ENCODE peak calls at places on chromosomes 16 and 17, in six cellular contexts. M is HCT116, S is HepG2, O is T47D, D is GM12878, R is K562. Q is an unnamed sample.

GRCh38 chr17:57555636-57556175 is 189.4 kb downstream of the CCDC182 start:
- DNase-seq in O (no peak), M (no peak), D (no peak), S (no peak), R (no peak), Q (no peak)

GRCh38 chr16:51839697-51840462 is 688.8 kb upstream of the SALL1 start:
- DNase-seq in D (no peak), O (no peak), S (peak; percentile 15), M (no peak), R (no peak), Q (no peak)

GRCh38 chr17:80938556-80938955 is 53.1 kb upstream of the CHMP6 start:
- DNase-seq in S (no peak), O (no peak), M (no peak), R (no peak), D (no peak), Q (no peak)

GRCh38 chr16:20904507-20905079 is 4.0 kb downstream of the LYRM1 start:
- DNase-seq in O (peak; percentile 44), S (peak; percentile 40), M (peak; percentile 85), D (peak; percentile 49), R (no peak), Q (no peak)

GRCh38 chr16:12340151-12340733 is 363.7 kb downstream of the SNX29 start:
- DNase-seq in S (peak; percentile 74), D (no peak), O (peak; percentile 74), R (peak; percentile 61), M (peak; percentile 55), Q (no peak)

GRCh38 chr17:58403312-58403711 is 14.0 kb downstream of the RNF43 start:
- DNase-seq in D (no peak), R (no peak), S (no peak), M (no peak), O (no peak), Q (no peak)

GRCh38 chr17:71163121-71163812 is 957.6 kb upstream of the SOX9 start:
- DNase-seq in O (peak; percentile 37), D (no peak), S (no peak), M (no peak), R (no peak), Q (no peak)

GRCh38 chr17:75343007-75343406 is 53.8 kb upstream of the SLC25A19 start:
- DNase-seq in R (no peak), O (no peak), D (no peak), M (no peak), S (no peak), Q (no peak)

GRCh38 chr16:89711601-89712475 is 8.9 kb downstream of the VPS9D1 start:
- DNase-seq in O (peak; percentile 90), M (peak; percentile 73), D (no peak), S (no peak), R (peak; percentile 98), Q (peak; percentile 100)

GRCh38 chr17:51439395-51440229 is 179.3 kb downstream of the UTP18 start:
- DNase-seq in R (no peak), O (no peak), M (no peak), S (no peak), D (no peak), Q (no peak)

GRCh38 chr16:68707341-68708152 is 29.5 kb upstream of the CDH1 start:
- DNase-seq in S (peak; percentile 81), D (no peak), R (peak; percentile 67), O (peak; percentile 42), M (peak; percentile 64), Q (no peak)

GRCh38 chr17:32803544-32803943 is 73.4 kb downstream of the MYO1D start:
- DNase-seq in M (no peak), R (no peak), S (no peak), O (no peak), D (no peak), Q (no peak)

GRCh38 chr16:30774367-30775130 is 12.4 kb downstream of the RNF40 start:
- DNase-seq in R (no peak), O (no peak), D (no peak), S (no peak), M (no peak), Q (no peak)

GRCh38 chr16:54228325-54228724 is 58.3 kb downstream of the IRX3 start:
- DNase-seq in D (no peak), R (no peak), M (no peak), O (no peak), S (no peak), Q (no peak)

GRCh38 chr17:72467841-72468653 is 347.2 kb downstream of the SOX9 start:
- DNase-seq in S (no peak), M (no peak), R (no peak), D (no peak), O (peak; percentile 70), Q (no peak)

GRCh38 chr16:67857547-67858233 is 10.2 kb upstream of the CENPT start:
- DNase-seq in O (peak; percentile 62), S (peak; percentile 96), M (no peak), R (peak; percentile 66), D (no peak), Q (no peak)

GRCh38 chr17:45123930-45124796 is 8.2 kb downstream of the PLCD3 start:
- DNase-seq in R (peak; percentile 82), D (no peak), S (peak; percentile 86), M (peak; percentile 69), O (peak; percentile 80), Q (peak; percentile 80)

GRCh38 chr17:41973457-41973856 is 6.9 kb downstream of the CNP start:
- DNase-seq in S (no peak), D (no peak), O (no peak), M (no peak), R (no peak), Q (no peak)

GRCh38 chr17:17426184-17426583 is 50.6 kb upstream of the MED9 start:
- DNase-seq in S (no peak), D (no peak), O (no peak), R (no peak), M (no peak), Q (no peak)

GRCh38 chr17:35368086-35368824 is 5.2 kb downstream of the SLFN11 start:
- DNase-seq in M (no peak), D (peak; percentile 75), O (no peak), S (no peak), R (no peak), Q (no peak)

GRCh38 chr17:28878981-28879380 is 18.6 kb downstream of the FLOT2 start:
- DNase-seq in D (no peak), R (peak; percentile 86), S (peak; percentile 57), M (peak; percentile 67), O (peak; percentile 91), Q (peak; percentile 52)

GRCh38 chr17:70169707-70170597 is 620 bp downstream of the KCNJ2 start:
- DNase-seq in D (no peak), S (no peak), R (no peak), O (no peak), M (no peak), Q (no peak)

GRCh38 chr16:2751577-2752034 is 832 bp upstream of the SRRM2 start:
- DNase-seq in D (no peak), M (peak; percentile 60), R (no peak), O (peak; percentile 39), S (peak; percentile 83), Q (peak; percentile 89)

GRCh38 chr16:66516808-66517585 is 32.9 kb downstream of the TK2 start:
- DNase-seq in M (peak; percentile 94), O (peak; percentile 63), S (peak; percentile 100), D (peak; percentile 98), R (peak; percentile 95), Q (peak; percentile 66)

GRCh38 chr17:6473128-6473767 is 29.0 kb downstream of the PIMREG start:
- DNase-seq in R (peak; percentile 73), O (peak; percentile 69), S (peak; percentile 50), D (no peak), M (peak; percentile 40), Q (peak; percentile 92)
- TF ChIP-seq JUND in R (no peak), O (no peak), S (no peak), D (no peak), M (no peak), Q (no peak)

GRCh38 chr16:3935921-3936320 is 55.4 kb upstream of the CREBBP start:
- DNase-seq in S (no peak), O (no peak), R (no peak), D (no peak), M (no peak), Q (no peak)
- TF ChIP-seq JUND in S (no peak), O (no peak), R (no peak), D (no peak), M (no peak), Q (no peak)

GRCh38 chr17:76710863-76711611 is at the start of gene MXRA7:
- DNase-seq in D (no peak), M (no peak), R (peak; percentile 93), S (no peak), O (peak; percentile 61), Q (peak; percentile 97)

GRCh38 chr17:76706817-76707216 is 3.9 kb downstream of the MXRA7 start:
- DNase-seq in M (no peak), R (no peak), D (no peak), O (no peak), S (no peak), Q (no peak)

GRCh38 chr17:76709077-76709950 is 1.5 kb downstream of the MXRA7 start:
- DNase-seq in O (no peak), S (peak; percentile 41), R (no peak), M (no peak), D (no peak), Q (peak; percentile 82)

GRCh38 chr17:76704799-76705198 is 6.0 kb downstream of the MXRA7 start:
- DNase-seq in R (no peak), M (no peak), D (no peak), S (no peak), O (no peak), Q (no peak)

GRCh38 chr17:76707985-76708807 is 2.6 kb downstream of the MXRA7 start:
- DNase-seq in S (peak; percentile 41), D (no peak), R (peak; percentile 63), M (no peak), O (no peak), Q (peak; percentile 52)
- TF ChIP-seq JUND in S (no peak), D (no peak), R (no peak), M (no peak), O (no peak), Q (no peak)

GRCh38 chr16:87667946-87668345 is 65.6 kb downstream of the JPH3 start:
- DNase-seq in M (no peak), S (no peak), D (no peak), O (no peak), R (no peak), Q (no peak)

GRCh38 chr16:87669672-87670071 is 67.4 kb downstream of the JPH3 start:
- DNase-seq in M (no peak), O (no peak), D (no peak), S (no peak), R (no peak), Q (no peak)

GRCh38 chr16:87665193-87665592 is 62.9 kb downstream of the JPH3 start:
- DNase-seq in O (no peak), S (no peak), D (no peak), R (no peak), M (no peak), Q (no peak)

GRCh38 chr16:87666919-87667318 is 64.6 kb downstream of the JPH3 start:
- DNase-seq in M (no peak), O (no peak), S (no peak), R (no peak), D (no peak), Q (no peak)

GRCh38 chr16:87667443-87667842 is 65.1 kb downstream of the JPH3 start:
- DNase-seq in O (no peak), M (no peak), D (no peak), S (no peak), R (no peak), Q (no peak)
- TF ChIP-seq JUND in O (no peak), M (no peak), D (no peak), S (no peak), R (no peak), Q (no peak)

Q was measured in SK-N-SH.